ENCODE peak calls at places on chromosome 12, in four cellular contexts. T, E, O and Z are unnamed samples.

GRCh38 chr12:32970465-32971110 is 74.0 kb upstream of the PKP2 start:
- DNase-seq in E (no peak), T (no peak), O (no peak), Z (no peak)

GRCh38 chr12:107477946-107478610 is 207.5 kb upstream of the PWP1 start:
- DNase-seq in O (no peak), T (no peak), E (no peak), Z (no peak)

GRCh38 chr12:104555650-104556049 is 98.9 kb downstream of the CHST11 start:
- DNase-seq in T (no peak), O (no peak), E (no peak), Z (no peak)

GRCh38 chr12:111443586-111443985 is 37.9 kb downstream of the SH2B3 start:
- DNase-seq in E (no peak), O (no peak), T (no peak), Z (no peak)

GRCh38 chr12:112408621-112409020 is 784 bp downstream of the RPL6 start:
- DNase-seq in O (no peak), T (no peak), E (no peak), Z (no peak)

GRCh38 chr12:117749431-117749830 is 219.4 kb downstream of the KSR2 start:
- DNase-seq in T (no peak), O (no peak), E (no peak), Z (no peak)

GRCh38 chr12:78009031-78009430 is 178.3 kb downstream of the NAV3 start:
- DNase-seq in E (no peak), O (no peak), T (no peak), Z (no peak)

GRCh38 chr12:103780093-103780440 is 61.0 kb downstream of the NT5DC3 start:
- DNase-seq in E (no peak), T (no peak), O (no peak), Z (no peak)

GRCh38 chr12:84502180-84502857 is 410.3 kb downstream of the SLC6A15 start:
- DNase-seq in E (no peak), O (no peak), T (no peak), Z (no peak)

GRCh38 chr12:89350260-89350659 is 2.0 kb downstream of the DUSP6 start:
- DNase-seq in E (no peak), T (no peak), O (no peak), Z (peak; percentile 61)

GRCh38 chr12:76562158-76562557 is 2.6 kb upstream of the OSBPL8 start:
- DNase-seq in T (no peak), O (no peak), E (no peak), Z (no peak)

GRCh38 chr12:43655586-43655985 is 103.0 kb downstream of the PUS7L start:
- DNase-seq in E (no peak), O (no peak), T (no peak), Z (no peak)

GRCh38 chr12:99381992-99382391 is 265.6 kb upstream of the GARIN6 start:
- DNase-seq in T (no peak), E (no peak), O (peak; percentile 73), Z (no peak)

DNA sequence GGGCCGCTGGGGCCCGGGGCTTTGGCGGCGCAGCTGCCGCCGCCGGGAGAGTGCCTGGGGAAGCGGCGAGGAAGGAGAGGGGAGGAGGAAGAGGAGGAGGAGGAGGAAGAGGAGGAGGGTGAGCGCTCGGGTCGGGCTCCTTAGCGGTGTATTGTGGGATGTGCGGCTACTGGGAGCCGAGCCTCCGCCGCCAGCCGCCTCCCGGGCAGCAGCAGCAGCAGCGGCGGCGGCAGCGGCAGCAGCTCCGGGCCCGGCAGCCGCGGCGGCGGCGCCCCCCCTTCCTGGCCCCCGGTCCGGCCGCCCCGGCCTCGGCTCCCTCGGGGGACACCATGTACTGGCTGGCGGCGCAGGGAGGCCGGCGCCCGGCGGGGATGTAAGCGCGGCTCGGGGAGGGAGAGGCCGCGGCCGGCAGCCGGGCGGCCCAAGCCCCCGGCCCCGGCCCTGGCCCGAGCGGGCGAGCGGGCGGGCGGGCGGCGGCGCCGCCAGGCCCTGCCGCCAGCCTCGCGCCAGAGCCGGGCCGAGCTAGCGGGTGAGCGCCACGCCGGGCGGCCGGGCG is at the start of gene SETD1B:
- DNase-seq in T (no peak), O (no peak), E (peak; percentile 78), Z (peak; percentile 82)
- H2AFZ ChIP-seq in T (no peak within 1 kb of the TSS), O (peak within 1 kb of the TSS; percentile 79), E (peak within 1 kb of the TSS; percentile 64), Z (no peak within 1 kb of the TSS)

GRCh38 chr12:121577443-121578180 is 3.2 kb downstream of the KDM2B start:
- DNase-seq in T (no peak), E (peak; percentile 26), O (no peak), Z (peak; percentile 69)

GRCh38 chr12:121579190-121579791 is 1.5 kb downstream of the KDM2B start:
- DNase-seq in T (no peak), E (peak; percentile 55), O (no peak), Z (peak; percentile 73)

GRCh38 chr12:121579981-121580868 is 598 bp downstream of the KDM2B start:
- DNase-seq in T (peak; percentile 34), E (peak; percentile 84), O (no peak), Z (peak; percentile 92)

GRCh38 chr12:121576851-121577391 is 3.9 kb downstream of the KDM2B start:
- DNase-seq in O (no peak), E (peak; percentile 28), T (peak; percentile 40), Z (peak; percentile 92)

DNA sequence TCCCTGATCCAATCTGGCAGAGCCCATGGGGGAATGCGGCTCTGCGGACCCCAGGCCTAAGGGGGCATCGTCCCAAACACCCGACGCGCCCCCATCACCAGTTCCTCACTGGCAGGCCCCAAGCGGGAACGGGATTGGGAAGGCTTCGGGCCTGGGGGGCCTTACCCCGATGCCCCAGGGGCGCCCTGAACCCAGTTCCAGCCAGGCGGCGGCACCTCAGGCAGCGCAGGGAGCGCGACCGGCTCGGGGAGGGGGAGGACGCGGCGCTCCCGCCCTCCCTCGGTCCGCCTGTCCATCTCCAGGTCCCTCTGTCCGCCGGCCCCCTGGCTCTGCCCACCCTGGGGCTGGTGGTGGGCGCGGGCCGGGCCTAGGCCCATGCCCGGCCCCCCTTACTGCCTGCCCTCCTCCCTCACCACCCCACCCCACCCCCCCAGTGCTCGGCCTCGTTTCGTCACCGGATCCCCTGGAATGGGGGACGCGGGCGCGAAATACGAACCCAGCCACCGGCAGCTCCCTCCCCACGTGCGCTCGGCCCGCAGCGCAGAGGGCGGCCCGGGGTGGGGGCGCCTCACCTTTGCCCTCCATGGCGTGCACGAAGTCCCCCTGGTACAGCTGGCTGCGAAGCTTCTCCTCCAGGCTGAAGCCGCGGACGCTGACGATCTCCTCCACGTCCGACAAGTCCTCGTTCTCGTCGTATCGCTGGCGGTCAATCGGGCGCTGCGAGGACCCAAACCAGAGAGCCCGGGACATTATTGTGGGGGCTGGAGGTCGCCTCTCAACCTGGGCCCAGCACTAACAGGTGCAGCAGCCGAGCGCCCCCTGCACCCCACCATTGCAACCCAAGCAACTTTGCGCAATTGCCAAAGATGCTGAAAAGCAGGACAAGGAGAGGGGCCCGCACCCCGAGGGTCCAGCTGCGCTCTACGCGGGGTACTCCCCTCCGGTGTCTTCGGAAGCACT is 2.3 kb downstream of the KDM2B start:
- DNase-seq in O (no peak), T (no peak), E (no peak), Z (peak; percentile 69)
- TF ChIP-seq JUNB in O (no peak), T (no peak), E (no peak), Z (no peak)

GRCh38 chr12:25526778-25527177 is 26.3 kb downstream of the LMNTD1 start:
- DNase-seq in O (no peak), T (no peak), E (no peak), Z (no peak)

GRCh38 chr12:25529738-25530137 is 23.3 kb downstream of the LMNTD1 start:
- DNase-seq in T (no peak), O (no peak), E (no peak), Z (no peak)

GRCh38 chr12:25518512-25518911 is 34.6 kb downstream of the LMNTD1 start:
- DNase-seq in T (no peak), O (peak; percentile 7), E (no peak), Z (no peak)

GRCh38 chr12:25521625-25522256 is 31.3 kb downstream of the LMNTD1 start:
- DNase-seq in E (no peak), O (no peak), T (peak; percentile 42), Z (no peak)

DNA sequence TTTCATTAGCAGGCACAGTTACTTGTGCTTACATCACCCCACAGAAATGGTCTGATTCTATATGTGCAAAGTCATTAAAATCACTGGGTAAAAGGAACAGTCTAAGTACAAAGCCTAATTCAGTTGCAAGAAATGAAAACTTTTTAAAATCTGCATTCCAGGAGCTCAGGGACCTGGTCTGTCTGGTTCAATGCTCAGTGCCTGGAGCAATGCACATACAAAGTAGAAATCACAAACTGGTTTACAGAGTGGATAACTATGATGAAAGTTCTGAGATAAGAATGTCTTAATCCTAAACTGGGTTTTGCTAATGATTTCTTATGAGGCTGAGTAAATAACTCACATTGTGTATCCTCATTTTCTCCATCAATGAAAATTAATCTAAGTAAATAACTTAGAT is 28.7 kb downstream of the LMNTD1 start:
- DNase-seq in O (no peak), T (no peak), E (no peak), Z (no peak)
- H2AFZ ChIP-seq in O (no peak overlapping the region), T (no peak overlapping the region), E (no peak overlapping the region), Z (no peak overlapping the region)

DNA sequence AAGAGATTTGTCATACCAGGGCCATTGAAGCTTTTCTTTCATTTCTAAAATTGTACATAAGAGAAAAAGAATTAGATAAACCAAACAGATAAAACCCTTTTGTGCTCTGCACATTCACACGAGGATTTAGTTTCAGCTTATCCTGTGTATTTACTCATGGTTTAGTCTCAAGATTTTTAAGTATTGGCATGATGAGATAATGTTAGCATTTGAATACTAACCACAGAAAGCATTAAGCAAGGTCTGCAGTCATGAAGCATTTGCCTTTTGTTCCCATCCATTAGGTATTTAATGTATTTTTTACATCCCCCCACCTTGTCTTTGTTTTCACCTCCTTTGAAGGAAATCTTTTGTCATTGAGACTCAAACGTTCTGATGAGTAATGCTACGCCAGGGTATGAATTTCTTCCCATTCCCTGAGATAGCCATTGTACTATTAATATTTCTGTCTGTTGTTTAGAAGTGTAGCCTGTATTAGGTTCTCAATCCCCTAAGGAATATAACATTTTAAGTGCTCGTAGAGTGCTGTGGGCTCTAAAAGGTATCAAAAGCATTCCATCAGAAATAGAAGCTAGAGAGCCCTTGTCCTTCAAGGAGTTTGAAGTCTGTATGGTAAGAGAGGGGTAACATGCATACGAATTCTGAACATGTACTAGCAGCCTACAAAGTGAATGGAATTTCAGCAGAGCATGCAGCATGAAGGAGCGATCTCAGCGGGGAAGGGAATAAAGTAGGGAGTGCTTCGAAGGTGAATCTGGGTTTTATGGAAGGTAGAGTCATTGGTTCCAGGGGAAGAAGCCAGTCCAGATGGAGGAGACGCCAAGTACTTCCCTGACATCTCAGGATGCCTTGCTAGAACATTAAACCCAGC is 22.3 kb downstream of the CRADD start:
- DNase-seq in T (peak; percentile 71), O (no peak), E (no peak), Z (peak; percentile 68)
- TF ChIP-seq JUNB in T (no peak), O (no peak), E (no peak), Z (no peak)

DNA sequence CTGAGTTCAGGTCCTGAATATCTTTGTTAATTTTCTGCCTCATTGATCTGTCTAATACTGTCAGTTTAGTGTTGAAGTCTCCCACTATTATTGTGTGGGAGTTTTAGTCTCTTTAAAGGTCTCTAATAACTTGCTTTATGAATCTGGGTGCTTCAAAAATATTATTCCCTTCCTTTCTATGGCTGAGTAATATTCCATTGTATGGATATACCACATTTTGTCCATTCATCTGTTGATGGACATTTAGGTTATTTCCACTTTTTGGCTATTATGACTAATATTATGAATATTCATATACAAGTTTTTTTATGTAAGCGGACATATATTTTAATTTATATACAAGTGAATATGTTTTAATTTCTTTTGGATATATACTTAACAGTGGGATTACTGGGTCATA is 82.7 kb downstream of the SDR9C7 start:
- DNase-seq in O (no peak), T (no peak), E (no peak), Z (no peak)
- H2AFZ ChIP-seq in O (no peak overlapping the region), T (no peak overlapping the region), E (no peak overlapping the region), Z (no peak overlapping the region)

DNA sequence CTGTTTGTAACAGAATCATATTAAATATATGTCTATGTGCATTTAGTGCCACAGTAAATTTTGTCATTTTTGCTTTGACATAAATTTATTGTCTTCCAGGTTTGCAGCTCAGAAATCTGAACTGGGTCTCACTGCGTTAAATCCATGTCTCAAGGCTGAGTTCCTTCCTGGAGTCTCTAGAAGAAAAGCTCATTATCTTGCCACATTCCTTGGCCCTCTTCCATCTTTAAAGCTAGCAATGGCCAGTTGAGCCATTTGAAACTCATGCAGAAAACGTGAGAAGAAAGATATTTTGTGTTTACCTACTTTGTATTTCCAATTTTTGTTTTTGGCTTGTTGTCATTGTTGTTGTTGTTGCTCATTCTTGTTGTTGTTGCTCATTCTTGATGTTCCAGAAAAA is 10.7 kb downstream of the PRH1 start:
- DNase-seq in O (no peak), T (no peak), E (no peak), Z (peak; percentile 30)
- TF ChIP-seq JUNB in O (no peak), T (no peak), E (no peak), Z (no peak)